ENCODE peak calls at places on chromosomes 7 and 10, in nine cellular contexts. E is neuronal stem cell, P is astrocyte, Y is cardiac muscle cell, F is neural progenitor cell, W is stomach, T is ascending aorta, Z is endodermal cell, C is ovary. V is an unnamed sample.

GRCh38 chr10:29612657-29613056 is 22.1 kb downstream of the SVIL start:
- DNase-seq in E (no peak), P (no peak), Y (no peak), F (no peak), W (no peak), T (no peak), Z (peak; percentile 15), C (no peak), V (no peak)

GRCh38 chr7:90692396-90692795 is 96.3 kb downstream of the CDK14 start:
- DNase-seq in E (no peak), P (peak; percentile 63), Y (no peak), F (no peak), W (no peak), T (no peak), Z (no peak), C (no peak), V (no peak)

GRCh38 chr10:114328278-114328812 is 76.0 kb downstream of the AFAP1L2 start:
- DNase-seq in E (no peak), P (no peak), Y (no peak), F (no peak), W (no peak), T (no peak), Z (no peak), C (no peak), V (no peak)

GRCh38 chr7:7889791-7890568 is 78.6 kb upstream of the GLCCI1 start:
- DNase-seq in E (no peak), P (no peak), Y (no peak), F (no peak), W (no peak), T (no peak), Z (peak; percentile 35), C (no peak), V (no peak)

GRCh38 chr7:34208878-34209621 is 303.7 kb downstream of the BMPER start:
- DNase-seq in E (no peak), P (no peak), Y (no peak), F (no peak), W (no peak), T (no peak), Z (no peak), C (peak; percentile 49), V (no peak)

GRCh38 chr10:70786799-70787415 is 1.7 kb upstream of the TBATA start:
- DNase-seq in E (no peak), P (peak; percentile 49), Y (no peak), F (no peak), W (no peak), T (no peak), Z (peak; percentile 31), C (no peak), V (no peak)

GRCh38 chr7:73439305-73439704 is 5.7 kb downstream of the FZD9 start:
- DNase-seq in E (no peak), P (no peak), Y (no peak), F (no peak), W (no peak), T (no peak), Z (no peak), C (no peak), V (no peak)

GRCh38 chr7:105596866-105597265 is 15.6 kb upstream of the EFCAB10 start:
- DNase-seq in E (no peak), P (no peak), Y (no peak), F (no peak), W (no peak), T (no peak), Z (peak; percentile 43), C (no peak), V (no peak)

GRCh38 chr10:58644311-58644710 is 131.6 kb downstream of the BICC1 start:
- DNase-seq in E (no peak), P (no peak), Y (no peak), F (no peak), W (no peak), T (no peak), Z (no peak), C (no peak), V (peak; percentile 59)

GRCh38 chr10:126090911-126091728 is 194.8 kb downstream of the FANK1 start:
- DNase-seq in E (no peak), P (peak; percentile 97), Y (no peak), F (no peak), W (no peak), T (no peak), Z (no peak), C (no peak), V (no peak)

GRCh38 chr7:20331231-20331880 is 656 bp downstream of the ITGB8 start:
- DNase-seq in E (peak; percentile 82), P (no peak), Y (peak; percentile 55), F (peak; percentile 94), W (peak; percentile 53), T (no peak), Z (peak; percentile 85), C (peak; percentile 42), V (peak; percentile 60)

GRCh38 chr7:99418260-99418659 is 9.5 kb downstream of the BUD31 start:
- DNase-seq in E (no peak), P (no peak), Y (no peak), F (no peak), W (no peak), T (no peak), Z (no peak), C (no peak), V (no peak)

GRCh38 chr7:44962483-44963251 is 16.1 kb downstream of the MYO1G start:
- DNase-seq in E (no peak), P (peak; percentile 19), Y (peak; percentile 41), F (peak; percentile 68), W (peak; percentile 36), T (no peak), Z (peak; percentile 82), C (peak; percentile 47), V (peak; percentile 10)

GRCh38 chr7:55556031-55556430 is 16.3 kb downstream of the VOPP1 start:
- DNase-seq in E (no peak), P (no peak), Y (no peak), F (no peak), W (no peak), T (no peak), Z (peak; percentile 72), C (no peak), V (no peak)

GRCh38 chr7:76074306-76074971 is 26.5 kb downstream of the MDH2 start:
- DNase-seq in E (no peak), P (no peak), Y (no peak), F (no peak), W (no peak), T (no peak), Z (no peak), C (no peak), V (no peak)

GRCh38 chr7:76076995-76077394 is 29.1 kb downstream of the MDH2 start:
- DNase-seq in E (no peak), P (no peak), Y (no peak), F (no peak), W (no peak), T (no peak), Z (no peak), C (no peak), V (no peak)

GRCh38 chr7:76080211-76080610 is 32.3 kb downstream of the MDH2 start:
- DNase-seq in E (no peak), P (no peak), Y (no peak), F (no peak), W (no peak), T (no peak), Z (no peak), C (no peak), V (no peak)

GRCh38 chr7:76074972-76075370 is 27.1 kb downstream of the MDH2 start:
- DNase-seq in E (no peak), P (peak; percentile 8), Y (no peak), F (no peak), W (no peak), T (no peak), Z (no peak), C (no peak), V (no peak)

DNA sequence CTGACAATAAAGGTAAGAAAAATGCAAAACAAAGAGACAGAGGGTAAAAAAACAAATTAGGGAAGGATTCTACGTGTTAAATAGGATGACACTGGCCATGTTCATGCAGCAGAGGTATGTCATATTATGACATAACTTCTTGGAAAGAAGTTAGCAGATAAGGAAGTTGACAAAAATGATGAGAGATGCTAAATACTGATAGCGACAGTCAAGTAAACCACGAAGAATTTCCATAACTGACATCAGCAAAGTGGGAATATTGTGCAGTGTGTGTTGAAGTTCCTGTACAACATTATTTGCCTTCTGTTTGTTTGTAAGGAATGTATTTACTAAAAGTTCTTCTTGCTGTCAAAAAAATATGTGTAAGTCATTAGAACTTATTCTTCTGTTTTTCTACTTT is 29.5 kb downstream of the MDH2 start:
- DNase-seq in E (no peak), P (peak; percentile 27), Y (no peak), F (no peak), W (no peak), T (no peak), Z (no peak), C (no peak), V (no peak)
- H3K4me1 ChIP-seq in E (no peaks in the 10 kb centered on the region), P (peaks cover 7% of the 10 kb centered on the region), Y (peaks cover 5% of the 10 kb centered on the region), F (no peaks in the 10 kb centered on the region), W (no peaks in the 10 kb centered on the region), T (no peaks in the 10 kb centered on the region), Z (no peaks in the 10 kb centered on the region), C (no peaks in the 10 kb centered on the region), V (no peaks in the 10 kb centered on the region)

GRCh38 chr7:147008530-147008929 is 891.9 kb downstream of the CNTNAP2 start:
- DNase-seq in E (no peak), P (no peak), Y (no peak), F (no peak), W (peak; percentile 40), T (no peak), Z (no peak), C (no peak), V (no peak)
- H3K9me3 ChIP-seq in E (no peaks in the 10 kb centered on the region), P (no peaks in the 10 kb centered on the region), Y (no peaks in the 10 kb centered on the region), F (no peaks in the 10 kb centered on the region), W (no peaks in the 10 kb centered on the region), T (no peaks in the 10 kb centered on the region), Z (peaks cover 4% of the 10 kb centered on the region), C (no peaks in the 10 kb centered on the region), V (no peaks in the 10 kb centered on the region)

GRCh38 chr7:127514499-127514898 is 70.9 kb downstream of the GCC1 start:
- DNase-seq in E (no peak), P (peak; percentile 26), Y (peak; percentile 34), F (peak; percentile 56), W (no peak), T (no peak), Z (no peak), C (no peak), V (no peak)
- H3K4me1 ChIP-seq in E (no peaks in the 10 kb centered on the region), P (no peaks in the 10 kb centered on the region), Y (no peaks in the 10 kb centered on the region), F (no peaks in the 10 kb centered on the region), W (no peaks in the 10 kb centered on the region), T (no peaks in the 10 kb centered on the region), Z (no peaks in the 10 kb centered on the region), C (no peaks in the 10 kb centered on the region), V (no peaks in the 10 kb centered on the region)

GRCh38 chr7:409344-410281 is 110.0 kb downstream of the PDGFA start:
- DNase-seq in E (no peak), P (no peak), Y (no peak), F (peak; percentile 42), W (no peak), T (no peak), Z (peak; percentile 44), C (no peak), V (no peak)

GRCh38 chr7:410395-410910 is 109.2 kb downstream of the PDGFA start:
- DNase-seq in E (no peak), P (no peak), Y (no peak), F (no peak), W (no peak), T (no peak), Z (peak; percentile 39), C (no peak), V (no peak)

GRCh38 chr7:412313-412710 is 107.3 kb downstream of the PDGFA start:
- DNase-seq in E (no peak), P (no peak), Y (no peak), F (no peak), W (no peak), T (no peak), Z (peak; percentile 31), C (no peak), V (no peak)

GRCh38 chr7:412731-413356 is 106.8 kb downstream of the PDGFA start:
- DNase-seq in E (no peak), P (no peak), Y (no peak), F (no peak), W (no peak), T (no peak), Z (peak; percentile 34), C (no peak), V (no peak)

GRCh38 chr7:411677-412312 is 107.9 kb downstream of the PDGFA start:
- DNase-seq in E (no peak), P (no peak), Y (no peak), F (no peak), W (no peak), T (no peak), Z (peak; percentile 40), C (no peak), V (no peak)
- H3K9me3 ChIP-seq in E (no peaks in the 10 kb centered on the region), P (no peaks in the 10 kb centered on the region), Y (no peaks in the 10 kb centered on the region), F (no peaks in the 10 kb centered on the region), W (no peaks in the 10 kb centered on the region), T (no peaks in the 10 kb centered on the region), Z (no peaks in the 10 kb centered on the region), C (no peaks in the 10 kb centered on the region), V (no peaks in the 10 kb centered on the region)